ENCODE peak calls at places on chromosomes 12 and 14, in four cellular contexts. One of them, this sample, is unnamed.

GRCh38 chr14:30655124-30655523 is 33.0 kb downstream of the SCFD1 start:
- DNase-seq in stimulated activated CD8-positive, alpha-beta memory T cell treated with anti-CD3 and anti-CD28 coated beads, Interleukin-7, amount 100 ng/mL, for 48 hours: no peak
- DNase-seq in T-helper 2 cell: no peak
- DNase-seq in prostate gland: no peak
- DNase-seq in this sample: no peak

GRCh38 chr12:132717531-132718387 is 7.1 kb downstream of the PGAM5 start:
- DNase-seq in T-helper 2 cell: no peak
- DNase-seq in stimulated activated CD8-positive, alpha-beta memory T cell treated with anti-CD3 and anti-CD28 coated beads, Interleukin-7, amount 100 ng/mL, for 48 hours: no peak
- DNase-seq in prostate gland: no peak
- DNase-seq in this sample: no peak

GRCh38 chr12:21073129-21073528 is 57.9 kb upstream of the SLCO1B1 start:
- DNase-seq in T-helper 2 cell: no peak
- DNase-seq in stimulated activated CD8-positive, alpha-beta memory T cell treated with anti-CD3 and anti-CD28 coated beads, Interleukin-7, amount 100 ng/mL, for 48 hours: no peak
- DNase-seq in prostate gland: no peak
- DNase-seq in this sample: no peak

GRCh38 chr12:4432878-4433820 is 12.5 kb downstream of the FGF6 start:
- DNase-seq in prostate gland: no peak
- DNase-seq in stimulated activated CD8-positive, alpha-beta memory T cell treated with anti-CD3 and anti-CD28 coated beads, Interleukin-7, amount 100 ng/mL, for 48 hours: no peak
- DNase-seq in T-helper 2 cell: no peak
- DNase-seq in this sample: no peak

GRCh38 chr12:121465921-121466799 is 66.2 kb downstream of the RNF34 start:
- DNase-seq in T-helper 2 cell: peak; percentile 16
- DNase-seq in prostate gland: no peak
- DNase-seq in stimulated activated CD8-positive, alpha-beta memory T cell treated with anti-CD3 and anti-CD28 coated beads, Interleukin-7, amount 100 ng/mL, for 48 hours: no peak
- DNase-seq in this sample: no peak

GRCh38 chr12:91613223-91613779 is 430.7 kb upstream of the DCN start:
- DNase-seq in prostate gland: no peak
- DNase-seq in stimulated activated CD8-positive, alpha-beta memory T cell treated with anti-CD3 and anti-CD28 coated beads, Interleukin-7, amount 100 ng/mL, for 48 hours: no peak
- DNase-seq in T-helper 2 cell: no peak
- DNase-seq in this sample: no peak

GRCh38 chr12:45599196-45599595 is 130.3 kb upstream of the ARID2 start:
- DNase-seq in stimulated activated CD8-positive, alpha-beta memory T cell treated with anti-CD3 and anti-CD28 coated beads, Interleukin-7, amount 100 ng/mL, for 48 hours: no peak
- DNase-seq in T-helper 2 cell: no peak
- DNase-seq in prostate gland: no peak
- DNase-seq in this sample: no peak

GRCh38 chr12:106081606-106082005 is 57.1 kb downstream of the NUAK1 start:
- DNase-seq in prostate gland: no peak
- DNase-seq in T-helper 2 cell: no peak
- DNase-seq in stimulated activated CD8-positive, alpha-beta memory T cell treated with anti-CD3 and anti-CD28 coated beads, Interleukin-7, amount 100 ng/mL, for 48 hours: no peak
- DNase-seq in this sample: no peak

GRCh38 chr14:67411820-67412421 is at the start of gene PLEK2:
- DNase-seq in stimulated activated CD8-positive, alpha-beta memory T cell treated with anti-CD3 and anti-CD28 coated beads, Interleukin-7, amount 100 ng/mL, for 48 hours: peak; percentile 3
- DNase-seq in prostate gland: peak; percentile 38
- DNase-seq in T-helper 2 cell: peak; percentile 29
- DNase-seq in this sample: no peak

GRCh38 chr12:54160807-54161480 is 27.8 kb downstream of the SMUG1 start:
- DNase-seq in prostate gland: peak; percentile 7
- DNase-seq in stimulated activated CD8-positive, alpha-beta memory T cell treated with anti-CD3 and anti-CD28 coated beads, Interleukin-7, amount 100 ng/mL, for 48 hours: no peak
- DNase-seq in T-helper 2 cell: no peak
- DNase-seq in this sample: no peak

GRCh38 chr12:76284816-76285750 is 63.1 kb downstream of the BBS10 start:
- DNase-seq in stimulated activated CD8-positive, alpha-beta memory T cell treated with anti-CD3 and anti-CD28 coated beads, Interleukin-7, amount 100 ng/mL, for 48 hours: no peak
- DNase-seq in T-helper 2 cell: no peak
- DNase-seq in prostate gland: no peak
- DNase-seq in this sample: no peak

GRCh38 chr14:104094709-104095425 is 9.4 kb downstream of the ASPG start:
- DNase-seq in prostate gland: peak; percentile 57
- DNase-seq in T-helper 2 cell: peak; percentile 65
- DNase-seq in stimulated activated CD8-positive, alpha-beta memory T cell treated with anti-CD3 and anti-CD28 coated beads, Interleukin-7, amount 100 ng/mL, for 48 hours: peak; percentile 47
- DNase-seq in this sample: no peak

GRCh38 chr12:28814246-28814645 is 334.8 kb upstream of the FAR2 start:
- DNase-seq in stimulated activated CD8-positive, alpha-beta memory T cell treated with anti-CD3 and anti-CD28 coated beads, Interleukin-7, amount 100 ng/mL, for 48 hours: no peak
- DNase-seq in T-helper 2 cell: no peak
- DNase-seq in prostate gland: no peak
- DNase-seq in this sample: no peak

GRCh38 chr14:77707355-77707723 is 484 bp downstream of the ALKBH1 start:
- DNase-seq in T-helper 2 cell: no peak
- DNase-seq in prostate gland: peak; percentile 36
- DNase-seq in stimulated activated CD8-positive, alpha-beta memory T cell treated with anti-CD3 and anti-CD28 coated beads, Interleukin-7, amount 100 ng/mL, for 48 hours: no peak
- DNase-seq in this sample: peak; percentile 26

GRCh38 chr12:131113562-131113961 is 159.9 kb downstream of the ADGRD1 start:
- DNase-seq in stimulated activated CD8-positive, alpha-beta memory T cell treated with anti-CD3 and anti-CD28 coated beads, Interleukin-7, amount 100 ng/mL, for 48 hours: no peak
- DNase-seq in T-helper 2 cell: no peak
- DNase-seq in prostate gland: no peak
- DNase-seq in this sample: no peak

GRCh38 chr12:124303579-124304313 is 8.9 kb downstream of the RFLNA start:
- DNase-seq in prostate gland: no peak
- DNase-seq in T-helper 2 cell: no peak
- DNase-seq in stimulated activated CD8-positive, alpha-beta memory T cell treated with anti-CD3 and anti-CD28 coated beads, Interleukin-7, amount 100 ng/mL, for 48 hours: no peak
- DNase-seq in this sample: no peak

GRCh38 chr14:51014086-51014485 is 69.8 kb upstream of the PYGL start:
- DNase-seq in T-helper 2 cell: no peak
- DNase-seq in prostate gland: no peak
- DNase-seq in stimulated activated CD8-positive, alpha-beta memory T cell treated with anti-CD3 and anti-CD28 coated beads, Interleukin-7, amount 100 ng/mL, for 48 hours: no peak
- DNase-seq in this sample: no peak

GRCh38 chr12:109951751-109952150 is 44.4 kb downstream of the GIT2 start:
- DNase-seq in T-helper 2 cell: no peak
- DNase-seq in stimulated activated CD8-positive, alpha-beta memory T cell treated with anti-CD3 and anti-CD28 coated beads, Interleukin-7, amount 100 ng/mL, for 48 hours: no peak
- DNase-seq in prostate gland: no peak
- DNase-seq in this sample: no peak

GRCh38 chr12:27779837-27780611 is at the start of the genes KLHL42 and MANSC4:
- DNase-seq in T-helper 2 cell: peak; percentile 52
- DNase-seq in stimulated activated CD8-positive, alpha-beta memory T cell treated with anti-CD3 and anti-CD28 coated beads, Interleukin-7, amount 100 ng/mL, for 48 hours: peak; percentile 41
- DNase-seq in prostate gland: peak; percentile 48
- DNase-seq in this sample: peak; percentile 35

GRCh38 chr14:85438001-85438400 is 91.9 kb upstream of the FLRT2 start:
- DNase-seq in T-helper 2 cell: no peak
- DNase-seq in stimulated activated CD8-positive, alpha-beta memory T cell treated with anti-CD3 and anti-CD28 coated beads, Interleukin-7, amount 100 ng/mL, for 48 hours: no peak
- DNase-seq in prostate gland: no peak
- DNase-seq in this sample: no peak

GRCh38 chr14:106518054-106518943 is 991.9 kb downstream of the TMEM121 start:
- DNase-seq in stimulated activated CD8-positive, alpha-beta memory T cell treated with anti-CD3 and anti-CD28 coated beads, Interleukin-7, amount 100 ng/mL, for 48 hours: peak; percentile 67
- DNase-seq in prostate gland: no peak
- DNase-seq in T-helper 2 cell: peak; percentile 66
- DNase-seq in this sample: no peak

GRCh38 chr14:93706360-93706955 is 81.8 kb downstream of the PRIMA1 start:
- DNase-seq in stimulated activated CD8-positive, alpha-beta memory T cell treated with anti-CD3 and anti-CD28 coated beads, Interleukin-7, amount 100 ng/mL, for 48 hours: no peak
- DNase-seq in prostate gland: no peak
- DNase-seq in T-helper 2 cell: no peak
- DNase-seq in this sample: no peak

GRCh38 chr12:127400231-127400630 is 866.7 kb upstream of the TMEM132C start:
- DNase-seq in stimulated activated CD8-positive, alpha-beta memory T cell treated with anti-CD3 and anti-CD28 coated beads, Interleukin-7, amount 100 ng/mL, for 48 hours: no peak
- DNase-seq in T-helper 2 cell: no peak
- DNase-seq in prostate gland: no peak
- DNase-seq in this sample: no peak

GRCh38 chr12:15155271-15155670 is 65.9 kb downstream of the RERG start:
- DNase-seq in stimulated activated CD8-positive, alpha-beta memory T cell treated with anti-CD3 and anti-CD28 coated beads, Interleukin-7, amount 100 ng/mL, for 48 hours: no peak
- DNase-seq in T-helper 2 cell: no peak
- DNase-seq in prostate gland: no peak
- DNase-seq in this sample: no peak

GRCh38 chr14:36975834-36976233 is 196.6 kb downstream of the SLC25A21 start:
- DNase-seq in stimulated activated CD8-positive, alpha-beta memory T cell treated with anti-CD3 and anti-CD28 coated beads, Interleukin-7, amount 100 ng/mL, for 48 hours: no peak
- DNase-seq in T-helper 2 cell: no peak
- DNase-seq in prostate gland: no peak
- DNase-seq in this sample: no peak

GRCh38 chr12:120079352-120080042 is 37.1 kb downstream of the RAB35 start:
- DNase-seq in prostate gland: peak; percentile 40
- DNase-seq in stimulated activated CD8-positive, alpha-beta memory T cell treated with anti-CD3 and anti-CD28 coated beads, Interleukin-7, amount 100 ng/mL, for 48 hours: no peak
- DNase-seq in T-helper 2 cell: no peak
- DNase-seq in this sample: peak; percentile 83

GRCh38 chr12:57737467-57738141 is 938 bp downstream of the AGAP2 start:
- DNase-seq in T-helper 2 cell: no peak
- DNase-seq in prostate gland: no peak
- DNase-seq in stimulated activated CD8-positive, alpha-beta memory T cell treated with anti-CD3 and anti-CD28 coated beads, Interleukin-7, amount 100 ng/mL, for 48 hours: no peak
- DNase-seq in this sample: no peak

GRCh38 chr14:63992858-63993257 is 140.1 kb downstream of the SYNE2 start:
- DNase-seq in prostate gland: peak; percentile 84
- DNase-seq in stimulated activated CD8-positive, alpha-beta memory T cell treated with anti-CD3 and anti-CD28 coated beads, Interleukin-7, amount 100 ng/mL, for 48 hours: no peak
- DNase-seq in T-helper 2 cell: no peak
- DNase-seq in this sample: peak; percentile 15

GRCh38 chr12:130162267-130162666 is at the start of gene FZD10:
- DNase-seq in prostate gland: peak; percentile 75
- DNase-seq in stimulated activated CD8-positive, alpha-beta memory T cell treated with anti-CD3 and anti-CD28 coated beads, Interleukin-7, amount 100 ng/mL, for 48 hours: no peak
- DNase-seq in T-helper 2 cell: no peak
- DNase-seq in this sample: no peak

GRCh38 chr12:56591961-56592360 is 38.2 kb downstream of the BAZ2A start:
- DNase-seq in prostate gland: no peak
- DNase-seq in stimulated activated CD8-positive, alpha-beta memory T cell treated with anti-CD3 and anti-CD28 coated beads, Interleukin-7, amount 100 ng/mL, for 48 hours: no peak
- DNase-seq in T-helper 2 cell: no peak
- DNase-seq in this sample: no peak

GRCh38 chr12:15837141-15837781 is 44.9 kb upstream of the STRAP start:
- DNase-seq in T-helper 2 cell: no peak
- DNase-seq in prostate gland: no peak
- DNase-seq in stimulated activated CD8-positive, alpha-beta memory T cell treated with anti-CD3 and anti-CD28 coated beads, Interleukin-7, amount 100 ng/mL, for 48 hours: no peak
- DNase-seq in this sample: no peak

This sample was measured in LNCaP clone FGC.